ENCODE peak calls at places on chromosomes 5 and 9, in six cellular contexts. One of them, this sample, is unnamed.

GRCh38 chr5:6733411-6734242 is 20.4 kb downstream of the TENT4A start:
- DNase-seq in RWPE1: no peak
- DNase-seq in Caco-2: no peak
- DNase-seq in nephron progenitor cell: no peak
- DNase-seq in AG09309: no peak
- DNase-seq in uterus: no peak
- DNase-seq in this sample: no peak

GRCh38 chr9:93954436-93955355 is at the start of gene BARX1:
- DNase-seq in RWPE1: no peak
- DNase-seq in uterus: no peak
- DNase-seq in Caco-2: no peak
- DNase-seq in AG09309: no peak
- DNase-seq in nephron progenitor cell: peak
- DNase-seq in this sample: no peak

GRCh38 chr5:12250454-12250853 is 346.2 kb upstream of the CTNND2 start:
- DNase-seq in RWPE1: no peak
- DNase-seq in uterus: no peak
- DNase-seq in Caco-2: no peak
- DNase-seq in AG09309: no peak
- DNase-seq in nephron progenitor cell: no peak
- DNase-seq in this sample: no peak

GRCh38 chr9:87193925-87194380 is 246.6 kb upstream of the GAS1 start:
- DNase-seq in uterus: no peak
- DNase-seq in AG09309: peak
- DNase-seq in nephron progenitor cell: no peak
- DNase-seq in RWPE1: no peak
- DNase-seq in Caco-2: no peak
- DNase-seq in this sample: peak

GRCh38 chr9:4592886-4593285 is 69.2 kb upstream of the PLPP6 start:
- DNase-seq in Caco-2: no peak
- DNase-seq in nephron progenitor cell: no peak
- DNase-seq in RWPE1: no peak
- DNase-seq in uterus: no peak
- DNase-seq in AG09309: no peak
- DNase-seq in this sample: no peak

GRCh38 chr5:160843240-160843639 is 8.8 kb downstream of the ATP10B start:
- DNase-seq in uterus: no peak
- DNase-seq in Caco-2: no peak
- DNase-seq in RWPE1: no peak
- DNase-seq in nephron progenitor cell: no peak
- DNase-seq in AG09309: no peak
- DNase-seq in this sample: no peak

GRCh38 chr5:43482490-43483064 is 1.1 kb downstream of the TMEM267 start:
- DNase-seq in uterus: no peak
- DNase-seq in Caco-2: no peak
- DNase-seq in nephron progenitor cell: no peak
- DNase-seq in AG09309: no peak
- DNase-seq in RWPE1: peak
- DNase-seq in this sample: peak

GRCh38 chr5:2579126-2579525 is 172.4 kb downstream of the IRX2 start:
- DNase-seq in AG09309: no peak
- DNase-seq in RWPE1: no peak
- DNase-seq in uterus: no peak
- DNase-seq in nephron progenitor cell: no peak
- DNase-seq in Caco-2: no peak
- DNase-seq in this sample: peak

GRCh38 chr5:90861843-90862586 is 303.4 kb downstream of the ADGRV1 start:
- DNase-seq in uterus: no peak
- DNase-seq in RWPE1: no peak
- DNase-seq in nephron progenitor cell: no peak
- DNase-seq in Caco-2: no peak
- DNase-seq in AG09309: no peak
- DNase-seq in this sample: no peak

GRCh38 chr9:79570449-79571308 is 1.1 kb upstream of the TLE4 start:
- DNase-seq in nephron progenitor cell: peak
- DNase-seq in AG09309: no peak
- DNase-seq in RWPE1: peak
- DNase-seq in uterus: peak
- DNase-seq in Caco-2: peak
- DNase-seq in this sample: no peak

GRCh38 chr5:10699987-10700386 is 61.0 kb downstream of the DAP start:
- DNase-seq in Caco-2: no peak
- DNase-seq in nephron progenitor cell: no peak
- DNase-seq in uterus: no peak
- DNase-seq in RWPE1: no peak
- DNase-seq in AG09309: no peak
- DNase-seq in this sample: no peak

GRCh38 chr9:136093995-136094881 is 851 bp downstream of the NACC2 start:
- DNase-seq in AG09309: no peak
- DNase-seq in Caco-2: peak
- DNase-seq in RWPE1: peak
- DNase-seq in nephron progenitor cell: peak
- DNase-seq in uterus: peak
- DNase-seq in this sample: peak

GRCh38 chr9:13719410-13719809 is 439.9 kb upstream of the MPDZ start:
- DNase-seq in AG09309: no peak
- DNase-seq in RWPE1: no peak
- DNase-seq in nephron progenitor cell: no peak
- DNase-seq in uterus: no peak
- DNase-seq in Caco-2: no peak
- DNase-seq in this sample: peak

GRCh38 chr5:92147263-92147662 is 764.1 kb upstream of the ARRDC3 start:
- DNase-seq in AG09309: no peak
- DNase-seq in Caco-2: no peak
- DNase-seq in nephron progenitor cell: peak
- DNase-seq in RWPE1: no peak
- DNase-seq in uterus: no peak
- DNase-seq in this sample: no peak

GRCh38 chr5:14308384-14309154 is 165.4 kb downstream of the TRIO start:
- DNase-seq in nephron progenitor cell: no peak
- DNase-seq in Caco-2: no peak
- DNase-seq in uterus: no peak
- DNase-seq in AG09309: no peak
- DNase-seq in RWPE1: no peak
- DNase-seq in this sample: no peak

GRCh38 chr5:175590471-175590881 is 67.4 kb upstream of the HRH2 start:
- DNase-seq in AG09309: peak
- DNase-seq in uterus: no peak
- DNase-seq in RWPE1: peak
- DNase-seq in nephron progenitor cell: no peak
- DNase-seq in Caco-2: no peak
- DNase-seq in this sample: peak

GRCh38 chr9:83920469-83920941 is 727 bp downstream of the KIF27 start:
- DNase-seq in uterus: no peak
- DNase-seq in Caco-2: no peak
- DNase-seq in AG09309: no peak
- DNase-seq in RWPE1: no peak
- DNase-seq in nephron progenitor cell: no peak
- DNase-seq in this sample: peak

GRCh38 chr5:14109041-14109747 is 33.9 kb upstream of the TRIO start:
- DNase-seq in nephron progenitor cell: no peak
- DNase-seq in RWPE1: peak
- DNase-seq in AG09309: peak
- DNase-seq in uterus: no peak
- DNase-seq in Caco-2: no peak
- DNase-seq in this sample: peak

GRCh38 chr9:91844170-91844569 is 105.9 kb downstream of the ROR2 start:
- DNase-seq in Caco-2: no peak
- DNase-seq in RWPE1: no peak
- DNase-seq in AG09309: no peak
- DNase-seq in uterus: no peak
- DNase-seq in nephron progenitor cell: no peak
- DNase-seq in this sample: no peak

GRCh38 chr9:124782661-124783574 is 6.0 kb downstream of the OLFML2A start:
- DNase-seq in uterus: peak
- DNase-seq in nephron progenitor cell: no peak
- DNase-seq in Caco-2: peak
- DNase-seq in RWPE1: no peak
- DNase-seq in AG09309: no peak
- DNase-seq in this sample: no peak

GRCh38 chr9:115591584-115591984 is 473.6 kb upstream of the TNC start:
- DNase-seq in RWPE1: peak
- DNase-seq in nephron progenitor cell: peak
- DNase-seq in Caco-2: peak
- DNase-seq in AG09309: peak
- DNase-seq in uterus: peak
- DNase-seq in this sample: peak

GRCh38 chr5:141605523-141606277 is 13.1 kb downstream of the DIAPH1 start:
- DNase-seq in RWPE1: no peak
- DNase-seq in uterus: no peak
- DNase-seq in Caco-2: no peak
- DNase-seq in nephron progenitor cell: no peak
- DNase-seq in AG09309: no peak
- DNase-seq in this sample: peak

GRCh38 chr5:57042524-57042931 is 90.6 kb upstream of the MIER3 start:
- DNase-seq in uterus: no peak
- DNase-seq in nephron progenitor cell: no peak
- DNase-seq in Caco-2: no peak
- DNase-seq in RWPE1: no peak
- DNase-seq in AG09309: no peak
- DNase-seq in this sample: no peak

GRCh38 chr5:76337949-76338589 is 65.0 kb upstream of the IQGAP2 start:
- DNase-seq in AG09309: no peak
- DNase-seq in nephron progenitor cell: peak
- DNase-seq in uterus: no peak
- DNase-seq in RWPE1: peak
- DNase-seq in Caco-2: peak
- DNase-seq in this sample: peak

GRCh38 chr5:10775646-10776045 is 14.6 kb upstream of the DAP start:
- DNase-seq in AG09309: no peak
- DNase-seq in uterus: no peak
- DNase-seq in nephron progenitor cell: no peak
- DNase-seq in Caco-2: no peak
- DNase-seq in RWPE1: no peak
- DNase-seq in this sample: no peak

DNA sequence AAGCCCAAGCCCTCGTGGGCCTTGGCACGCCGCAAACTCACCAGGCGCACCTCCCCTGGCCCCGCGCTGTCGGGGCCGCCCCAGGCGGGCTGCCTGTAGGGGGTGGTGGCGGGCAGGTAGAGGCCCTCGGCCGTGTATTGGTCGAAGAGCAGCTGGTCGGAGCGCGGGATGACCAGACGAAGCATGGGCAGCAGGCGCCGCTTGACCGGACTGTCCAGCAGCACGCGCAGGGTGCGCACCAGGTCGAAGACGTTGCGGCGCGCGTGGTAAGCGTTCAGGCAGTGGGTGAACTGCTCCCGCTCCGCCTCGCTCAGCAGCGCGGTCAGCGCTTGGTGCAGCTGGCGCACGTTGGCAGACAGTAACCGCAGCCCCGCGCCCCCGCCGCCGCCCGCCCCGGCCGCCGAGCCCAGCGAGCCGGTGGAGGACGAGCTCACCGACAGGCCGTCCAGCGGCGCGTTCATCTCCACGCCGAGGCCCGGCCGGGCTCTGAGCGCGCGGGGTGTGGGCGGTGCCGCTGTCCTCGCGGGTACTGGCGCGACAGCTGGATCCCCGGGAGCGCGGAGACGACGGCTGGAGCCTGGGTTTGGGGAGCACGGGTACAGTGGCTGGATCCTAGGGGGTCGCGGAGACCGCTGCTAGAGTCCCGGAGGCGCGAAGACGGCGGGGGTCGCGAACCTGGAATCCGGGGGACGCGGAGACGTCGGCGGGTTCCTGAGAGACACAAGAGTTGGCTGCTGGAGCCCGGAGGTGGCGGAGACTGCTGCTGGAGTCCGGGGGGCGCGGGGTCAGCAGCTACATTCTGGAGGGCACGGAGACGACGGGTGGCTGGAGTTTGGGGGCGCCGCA is 709 bp downstream of the WHRN start:
- DNase-seq in AG09309: no peak
- DNase-seq in uterus: peak
- DNase-seq in RWPE1: peak
- DNase-seq in Caco-2: no peak
- DNase-seq in nephron progenitor cell: peak
- DNase-seq in this sample: no peak
- TF ChIP-seq CTCF in AG09309: peak
- TF ChIP-seq CTCF in uterus: peak
- TF ChIP-seq CTCF in RWPE1: peak
- TF ChIP-seq CTCF in Caco-2: no peak
- TF ChIP-seq CTCF in nephron progenitor cell: peak
- TF ChIP-seq CTCF in this sample: no peak

GRCh38 chr5:72920690-72921089 is 35.2 kb upstream of the FCHO2 start:
- DNase-seq in AG09309: no peak
- DNase-seq in uterus: no peak
- DNase-seq in Caco-2: no peak
- DNase-seq in RWPE1: peak
- DNase-seq in nephron progenitor cell: no peak
- DNase-seq in this sample: peak
- TF ChIP-seq CTCF in AG09309: no peak
- TF ChIP-seq CTCF in uterus: peak
- TF ChIP-seq CTCF in Caco-2: peak
- TF ChIP-seq CTCF in RWPE1: peak
- TF ChIP-seq CTCF in nephron progenitor cell: peak
- TF ChIP-seq CTCF in this sample: peak

GRCh38 chr9:123536455-123536868 is 180.5 kb downstream of the CRB2 start:
- DNase-seq in AG09309: no peak
- DNase-seq in uterus: no peak
- DNase-seq in Caco-2: no peak
- DNase-seq in nephron progenitor cell: no peak
- DNase-seq in RWPE1: no peak
- DNase-seq in this sample: no peak

GRCh38 chr9:123541441-123541840 is 185.4 kb downstream of the CRB2 start:
- DNase-seq in nephron progenitor cell: no peak
- DNase-seq in RWPE1: no peak
- DNase-seq in AG09309: no peak
- DNase-seq in uterus: no peak
- DNase-seq in Caco-2: no peak
- DNase-seq in this sample: no peak

GRCh38 chr9:123534336-123534735 is 178.3 kb downstream of the CRB2 start:
- DNase-seq in Caco-2: no peak
- DNase-seq in nephron progenitor cell: no peak
- DNase-seq in uterus: no peak
- DNase-seq in AG09309: no peak
- DNase-seq in RWPE1: no peak
- DNase-seq in this sample: no peak

GRCh38 chr9:123542435-123543225 is 186.6 kb downstream of the CRB2 start:
- DNase-seq in nephron progenitor cell: peak
- DNase-seq in AG09309: no peak
- DNase-seq in RWPE1: no peak
- DNase-seq in Caco-2: no peak
- DNase-seq in uterus: no peak
- DNase-seq in this sample: no peak

DNA sequence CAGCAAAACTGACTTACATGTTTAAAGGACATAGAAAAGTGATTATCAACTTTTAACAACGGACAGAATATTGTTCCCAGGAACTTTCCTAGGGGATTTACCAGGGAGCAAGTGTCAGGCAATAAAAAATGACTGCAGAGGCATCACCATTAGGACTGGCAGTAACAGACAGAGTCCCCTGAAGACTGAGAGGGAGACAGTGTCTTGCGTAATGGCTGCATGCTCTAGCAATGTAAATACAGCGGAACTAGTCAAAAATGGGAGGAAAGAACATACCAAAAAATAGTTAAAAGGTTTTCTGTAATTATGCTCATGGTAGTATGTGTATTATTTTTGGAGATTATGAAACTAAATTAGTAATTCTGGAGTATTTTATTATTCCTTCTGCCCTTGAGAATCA is 181.8 kb downstream of the CRB2 start:
- DNase-seq in nephron progenitor cell: no peak
- DNase-seq in RWPE1: no peak
- DNase-seq in AG09309: no peak
- DNase-seq in uterus: no peak
- DNase-seq in Caco-2: no peak
- DNase-seq in this sample: peak
- TF ChIP-seq CTCF in nephron progenitor cell: no peak
- TF ChIP-seq CTCF in RWPE1: no peak
- TF ChIP-seq CTCF in AG09309: no peak
- TF ChIP-seq CTCF in uterus: no peak
- TF ChIP-seq CTCF in Caco-2: no peak
- TF ChIP-seq CTCF in this sample: no peak

GRCh38 chr5:151686673-151687378 is at the start of gene SPARC:
- DNase-seq in Caco-2: no peak
- DNase-seq in nephron progenitor cell: peak
- DNase-seq in RWPE1: peak
- DNase-seq in uterus: peak
- DNase-seq in AG09309: peak
- DNase-seq in this sample: peak
- TF ChIP-seq CTCF in Caco-2: no peak
- TF ChIP-seq CTCF in nephron progenitor cell: no peak
- TF ChIP-seq CTCF in RWPE1: no peak
- TF ChIP-seq CTCF in uterus: no peak
- TF ChIP-seq CTCF in AG09309: peak
- TF ChIP-seq CTCF in this sample: no peak

This sample was measured in MCF 10A.